ENCODE peak calls at places on chromosomes 5 and 9, in four cellular contexts. Q, R, V and W are unnamed samples.

GRCh38 chr5:35129921-35130485 is 82.3 kb upstream of the AGXT2 start:
- DNase-seq in R (peak; percentile 89), V (no peak), Q (peak; percentile 33), W (no peak)

GRCh38 chr5:139961435-139962157 is 81.5 kb downstream of the NRG2 start:
- DNase-seq in V (no peak), Q (no peak), R (no peak), W (no peak)

GRCh38 chr5:79020861-79021561 is 35.9 kb upstream of the ARSB start:
- DNase-seq in R (peak; percentile 45), Q (peak; percentile 33), V (peak; percentile 27), W (peak; percentile 10)

GRCh38 chr5:145483211-145483610 is 351.9 kb downstream of the PRELID2 start:
- DNase-seq in Q (no peak), R (no peak), V (no peak), W (no peak)

GRCh38 chr5:91095786-91096380 is 287.2 kb downstream of the ARRDC3 start:
- DNase-seq in V (no peak), Q (no peak), R (no peak), W (no peak)

GRCh38 chr5:126659805-126660483 is 59.2 kb downstream of the PHAX start:
- DNase-seq in R (peak; percentile 42), V (no peak), Q (no peak), W (no peak)

GRCh38 chr9:694499-695154 is 146.9 kb upstream of the DMRT1 start:
- DNase-seq in V (no peak), R (no peak), Q (no peak), W (no peak)

GRCh38 chr5:139912804-139913203 is 117.2 kb downstream of the PSD2 start:
- DNase-seq in Q (no peak), V (no peak), R (no peak), W (no peak)

GRCh38 chr5:34604119-34604675 is 51.9 kb upstream of the RAI14 start:
- DNase-seq in V (no peak), Q (no peak), R (no peak), W (no peak)